ENCODE peak calls at places on chromosomes 11 and 22, in ten cellular contexts. W is breast epithelium, K is erythroblast, U is tibial nerve, B is HCT116, I is right lobe of liver, S is lower leg skin, H is heart left ventricle, M is IMR-90, T is endothelial cell of umbilical vein. L is an unnamed sample.

GRCh38 chr22:44455151-44455962 is 42.7 kb downstream of the RTL6 start:
- DNase-seq in K (no peak), T (no peak), U (no peak), I (peak), B (no peak), S (peak), H (no peak), W (peak), M (no peak), L (no peak)

GRCh38 chr22:26885441-26886261 is 228.3 kb downstream of the MIAT start:
- DNase-seq in U (no peak), W (no peak), B (no peak), I (no peak), M (no peak), K (no peak), S (no peak), T (no peak), H (no peak), L (no peak)

GRCh38 chr11:36333897-36334296 is 37.8 kb downstream of the PRR5L start:
- DNase-seq in I (no peak), T (peak), B (peak), W (no peak), H (no peak), U (no peak), K (peak), M (peak), S (no peak), L (no peak)

GRCh38 chr22:20979243-20979809 is 2.8 kb upstream of the LZTR1 start:
- DNase-seq in H (peak), U (no peak), B (no peak), K (peak), S (peak), T (peak), I (peak), W (peak), M (peak), L (peak)

GRCh38 chr11:7490054-7490453 is 4.7 kb downstream of the OLFML1 start:
- DNase-seq in K (no peak), S (no peak), I (no peak), U (no peak), B (no peak), T (no peak), M (peak), W (no peak), H (no peak), L (no peak)

GRCh38 chr22:25572708-25573161 is 8.3 kb downstream of the GRK3 start:
- DNase-seq in T (no peak), H (no peak), I (no peak), B (no peak), S (no peak), U (no peak), K (no peak), W (no peak), M (no peak), L (no peak)

GRCh38 chr11:33116535-33116934 is 44.7 kb downstream of the CSTF3 start:
- DNase-seq in S (no peak), M (peak), T (no peak), B (peak), I (no peak), U (no peak), H (no peak), W (no peak), K (no peak), L (no peak)

GRCh38 chr22:30397656-30398635 is 1.1 kb downstream of the SEC14L2 start:
- DNase-seq in T (peak), U (no peak), I (peak), M (no peak), H (no peak), K (peak), S (no peak), B (no peak), W (no peak), L (no peak)

GRCh38 chr11:110303414-110303826 is 7.0 kb upstream of the RDX start:
- DNase-seq in M (no peak), I (no peak), W (no peak), T (no peak), U (no peak), K (no peak), B (no peak), S (no peak), H (no peak), L (no peak)

GRCh38 chr11:14546672-14547071 is 26.5 kb upstream of the PSMA1 start:
- DNase-seq in H (no peak), I (no peak), K (no peak), M (no peak), S (no peak), U (no peak), W (no peak), T (no peak), B (no peak), L (no peak)

DNA sequence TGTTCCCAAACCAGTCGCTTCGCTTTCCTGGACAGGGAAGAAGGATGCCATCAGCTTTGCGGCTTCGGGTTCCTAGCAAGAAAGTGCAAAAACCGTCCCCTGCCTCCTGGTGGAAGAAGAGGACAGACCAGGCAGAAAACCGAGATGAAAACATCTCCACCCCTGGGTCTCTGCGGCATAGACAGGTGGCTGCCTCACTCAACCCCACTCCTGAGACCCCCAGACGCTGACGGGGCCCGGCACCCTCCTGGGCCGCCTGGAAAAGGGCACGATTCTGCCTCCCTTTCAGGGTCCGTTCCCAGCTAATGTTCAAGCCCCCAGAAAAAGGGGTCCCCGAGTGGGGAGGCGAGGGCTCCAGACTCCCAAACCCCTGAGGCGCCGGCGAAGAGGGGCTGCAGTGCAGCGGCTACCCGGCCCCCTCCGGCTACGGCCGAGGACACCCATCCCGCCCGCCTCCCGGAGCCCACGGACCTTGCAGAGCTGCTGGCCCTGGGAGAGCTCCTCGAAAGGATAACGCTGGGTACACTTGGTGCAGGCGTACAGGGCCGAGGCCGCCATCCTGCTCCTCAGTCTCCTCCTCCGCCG is 569 bp downstream of the FAM76B start:
- DNase-seq in B (no peak), M (peak), W (no peak), U (no peak), S (no peak), T (peak), I (no peak), K (peak), H (no peak), L (no peak)
- TF ChIP-seq POLR2A in B (peak), M (no peak), W (no peak), U (no peak), S (no peak), T (peak), I (no peak), K (no peak), H (no peak), L (no peak)

GRCh38 chr11:68121067-68121899 is at the start of gene CHKA:
- DNase-seq in H (peak), U (peak), W (peak), K (peak), T (peak), M (peak), B (peak), S (peak), I (peak), L (peak)
- TF ChIP-seq POLR2A in H (peak), U (peak), W (peak), K (peak), T (peak), M (peak), B (peak), S (peak), I (peak), L (peak)

DNA sequence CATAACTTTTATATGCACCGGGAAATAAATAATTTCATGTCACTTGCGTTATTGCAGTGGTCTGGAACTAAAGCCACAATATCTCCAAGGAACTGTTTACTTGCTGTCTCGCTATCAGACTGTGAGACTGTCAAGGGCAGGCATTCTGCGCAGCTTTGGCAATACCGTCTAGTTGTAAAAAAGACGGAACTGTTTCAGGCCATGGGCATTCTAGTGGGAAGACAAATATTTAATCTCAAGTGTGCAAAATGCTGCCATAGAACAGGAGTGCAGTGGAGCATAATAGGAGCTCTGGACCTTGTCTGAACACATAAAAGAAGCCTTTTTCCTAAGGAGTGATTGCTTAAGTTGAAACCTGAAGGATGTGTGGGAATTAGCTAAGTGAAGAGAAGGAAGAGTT is 53.8 kb downstream of the PACS1 start:
- DNase-seq in I (no peak), U (no peak), K (no peak), B (no peak), T (no peak), W (no peak), S (no peak), M (no peak), H (no peak), L (no peak)
- TF ChIP-seq POLR2A in I (no peak), U (no peak), K (no peak), B (no peak), T (no peak), W (no peak), S (no peak), M (no peak), H (no peak), L (no peak)

GRCh38 chr22:46754826-46755225 is 7.6 kb upstream of the TBC1D22A start:
- DNase-seq in I (no peak), H (peak), U (no peak), M (no peak), T (no peak), S (no peak), B (no peak), W (no peak), K (no peak), L (no peak)

GRCh38 chr22:46752911-46753310 is 9.5 kb upstream of the TBC1D22A start:
- DNase-seq in S (no peak), T (no peak), I (no peak), W (no peak), U (no peak), K (no peak), H (no peak), M (no peak), B (no peak), L (no peak)

GRCh38 chr22:46753360-46753759 is 9.1 kb upstream of the TBC1D22A start:
- DNase-seq in W (no peak), T (no peak), S (no peak), B (no peak), U (no peak), H (peak), K (no peak), M (no peak), I (peak), L (no peak)

GRCh38 chr22:46753761-46754109 is 8.7 kb upstream of the TBC1D22A start:
- DNase-seq in U (no peak), W (no peak), M (no peak), S (no peak), B (no peak), I (no peak), T (no peak), K (no peak), H (no peak), L (no peak)

GRCh38 chr22:46754110-46754799 is 8.2 kb upstream of the TBC1D22A start:
- DNase-seq in B (peak), U (peak), T (peak), K (peak), I (peak), W (peak), H (peak), S (peak), M (peak), L (peak)
- TF ChIP-seq POLR2A in B (no peak), U (no peak), T (no peak), K (peak), I (peak), W (no peak), H (peak), S (no peak), M (peak), L (no peak)

DNA sequence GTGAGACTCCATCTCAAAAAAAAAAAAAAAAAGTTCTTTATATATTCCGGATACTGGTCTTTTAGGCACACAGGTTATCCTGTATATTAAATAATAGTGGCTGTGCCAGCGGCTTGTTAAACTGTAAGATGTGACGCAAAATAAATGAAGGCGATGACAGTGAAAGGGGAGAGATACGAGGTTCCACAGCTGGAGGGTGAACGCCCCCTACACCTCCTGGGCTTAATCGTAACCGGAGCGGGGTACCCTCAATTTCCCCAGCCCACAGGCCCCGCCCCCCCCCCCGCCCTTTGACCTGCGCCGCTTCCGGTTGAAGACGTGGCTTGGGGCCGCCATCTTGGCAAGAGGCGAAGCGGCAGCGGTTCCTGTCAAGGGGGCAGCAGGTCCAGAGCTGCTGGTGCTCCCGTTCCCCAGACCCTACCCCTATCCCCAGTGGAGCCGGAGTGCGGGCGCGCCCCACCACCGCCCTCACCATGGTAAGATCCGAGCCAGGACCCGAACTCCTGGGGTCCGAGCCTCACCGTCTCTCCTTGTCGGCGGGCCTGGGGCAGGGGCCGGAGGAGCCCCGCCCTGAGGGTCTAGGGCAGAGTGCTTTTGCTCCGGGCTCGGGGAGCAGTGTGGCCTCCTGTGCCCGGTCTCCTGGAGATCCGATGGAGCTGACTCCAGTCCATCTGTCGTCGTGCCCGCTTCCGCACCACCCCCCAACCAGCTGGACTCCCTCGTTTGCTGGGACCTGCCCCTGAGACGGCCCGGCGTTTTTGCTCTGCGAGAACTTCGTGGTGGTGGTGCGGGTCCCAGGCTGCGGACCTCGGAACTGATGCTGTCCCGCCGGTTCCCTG is at the start of gene ARCN1:
- DNase-seq in M (peak), U (peak), B (peak), S (peak), W (peak), K (peak), T (peak), I (peak), H (peak), L (peak)
- TF ChIP-seq POLR2A in M (peak), U (peak), B (peak), S (no peak), W (no peak), K (peak), T (peak), I (peak), H (peak), L (no peak)

GRCh38 chr22:50507991-50508884 is at the start of gene NCAPH2:
- DNase-seq in I (peak), B (peak), U (peak), K (peak), T (peak), W (peak), H (peak), M (peak), S (peak), L (peak)

GRCh38 chr22:50506611-50507420 is 686 bp downstream of the LMF2 start:
- DNase-seq in S (no peak), U (no peak), K (no peak), W (peak), T (no peak), H (no peak), I (no peak), B (no peak), M (no peak), L (no peak)

GRCh38 chr22:50508897-50509296 is 873 bp downstream of the NCAPH2 start:
- DNase-seq in I (no peak), B (no peak), T (no peak), W (no peak), K (peak), M (no peak), U (no peak), S (no peak), H (no peak), L (no peak)

GRCh38 chr22:50505776-50506610 is 1.5 kb downstream of the LMF2 start:
- DNase-seq in T (no peak), B (no peak), H (no peak), S (no peak), U (no peak), K (no peak), W (no peak), M (no peak), I (no peak), L (peak)

DNA sequence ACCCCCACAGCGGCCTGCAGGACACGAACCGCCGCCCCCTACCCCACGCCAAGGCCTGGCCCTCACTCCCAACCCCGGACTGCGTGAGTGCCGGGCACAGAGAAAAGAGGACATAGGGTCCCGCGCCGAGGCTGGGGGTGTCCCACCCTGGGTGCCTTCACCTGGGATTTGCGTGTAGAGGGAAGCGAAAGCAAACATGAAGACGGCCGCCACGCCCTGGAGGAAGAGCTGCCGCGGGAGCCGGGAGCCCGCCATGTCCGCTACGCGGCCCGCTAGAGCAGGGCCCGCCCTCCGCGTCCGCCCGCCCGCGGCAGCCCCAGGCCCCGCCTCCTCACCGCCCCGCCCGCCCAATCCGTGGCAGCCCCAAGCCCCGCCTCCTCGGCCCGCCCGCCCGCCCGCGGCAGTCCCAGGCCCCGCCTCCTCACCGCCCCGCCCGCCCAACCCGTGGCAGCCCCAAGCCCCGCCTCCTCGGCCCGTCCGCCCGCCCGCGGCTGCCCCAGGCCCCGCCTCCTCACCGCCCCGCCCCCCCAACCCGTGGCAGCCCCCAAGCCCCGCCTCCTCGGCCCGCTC is at the start of gene LMF2:
- DNase-seq in M (no peak), I (peak), K (peak), H (peak), S (peak), B (no peak), T (peak), U (peak), W (peak), L (peak)
- TF ChIP-seq POLR2A in M (peak), I (peak), K (no peak), H (peak), S (no peak), B (no peak), T (peak), U (peak), W (no peak), L (peak)

DNA sequence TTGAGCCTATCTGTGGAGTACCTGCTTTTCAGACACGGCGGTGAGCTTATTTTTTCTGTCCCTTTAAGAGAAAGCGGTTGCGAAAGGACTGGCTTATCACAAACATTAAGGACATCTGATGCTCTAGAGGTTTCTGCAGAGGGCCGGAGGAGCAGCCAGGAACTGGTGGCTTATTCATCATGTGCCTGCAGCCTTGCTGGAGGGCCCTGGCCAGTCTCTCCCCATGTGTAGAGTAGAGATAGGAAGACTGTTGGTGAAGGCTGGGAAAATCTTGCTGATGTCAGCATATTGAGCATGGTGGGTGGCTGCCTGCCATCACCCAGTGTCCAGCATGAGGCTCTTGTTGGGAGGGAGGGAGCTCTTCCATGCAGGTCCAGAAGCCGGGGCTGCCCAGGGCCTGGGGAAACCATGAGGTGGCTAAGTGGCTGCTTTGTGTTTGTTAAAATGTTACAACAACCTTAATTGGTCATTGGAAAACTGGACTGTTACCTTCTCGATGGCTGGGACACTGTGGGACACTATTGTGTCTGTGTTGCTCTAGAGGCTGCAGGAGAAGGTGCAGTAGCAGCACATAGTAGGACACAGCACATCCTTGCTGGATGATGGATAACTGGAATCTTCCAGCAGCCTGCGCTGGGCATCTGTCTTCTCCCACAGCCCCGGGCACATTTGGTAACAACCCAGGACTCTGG is 54.3 kb downstream of the TSPAN18 start:
- DNase-seq in K (peak), U (no peak), H (peak), W (no peak), B (no peak), M (peak), T (no peak), S (peak), I (peak), L (peak)
- TF ChIP-seq POLR2A in K (no peak), U (no peak), H (no peak), W (no peak), B (no peak), M (no peak), T (no peak), S (no peak), I (no peak), L (no peak)

DNA sequence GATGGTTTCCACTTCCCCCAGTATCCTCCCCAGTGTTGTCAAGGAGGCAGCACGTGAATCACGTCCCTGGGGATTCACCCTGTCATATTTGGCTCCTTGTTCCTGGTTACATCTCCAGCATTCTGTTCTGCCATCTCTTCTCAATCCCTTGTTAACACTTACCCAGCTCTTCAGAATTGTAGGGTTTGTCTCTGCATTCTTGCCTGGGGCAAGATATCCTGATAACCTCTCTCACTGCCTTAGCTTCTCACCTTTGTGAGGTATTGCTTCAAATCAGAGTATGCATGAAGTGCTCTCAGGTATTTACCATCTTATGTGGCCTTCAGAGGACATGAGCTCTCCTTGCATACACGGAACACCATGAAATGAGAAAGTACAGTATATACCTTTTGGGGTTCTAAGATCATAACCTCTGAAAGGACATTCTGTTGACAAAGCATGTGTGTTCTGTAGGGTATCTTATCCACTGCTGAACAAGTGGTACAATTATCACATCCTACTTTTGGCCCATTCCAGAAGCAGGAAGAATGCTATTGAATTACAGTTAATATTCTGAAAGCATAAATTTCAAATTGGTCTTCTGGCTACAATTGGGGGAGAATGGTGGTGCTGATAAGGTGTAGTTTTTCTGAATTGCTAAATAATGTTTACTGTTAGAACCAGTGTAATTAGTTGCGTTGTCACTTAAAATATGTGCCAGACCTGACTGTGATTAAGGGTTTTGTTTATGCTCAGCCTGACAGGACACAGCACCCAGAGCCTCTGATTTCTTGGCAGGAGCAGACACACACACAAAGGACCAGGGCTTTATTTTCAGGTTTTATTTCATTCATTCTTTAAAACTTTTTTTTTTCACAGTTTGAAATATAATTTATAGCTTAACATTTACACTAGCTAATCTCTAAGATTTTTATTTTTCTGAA is 32.7 kb downstream of the VSTM5 start:
- DNase-seq in M (no peak), U (no peak), I (no peak), H (no peak), K (no peak), S (no peak), W (no peak), B (no peak), T (no peak), L (no peak)
- TF ChIP-seq POLR2A in M (no peak), U (no peak), I (no peak), H (no peak), K (no peak), S (no peak), W (no peak), B (no peak), T (no peak), L (no peak)

L was measured in upper lobe of left lung.